ENCODE peak calls at places on chromosomes 7 and 10, in seven cellular contexts. L is prostate gland; Z is RWPE1; W is AG04450; U is heart left ventricle; B is NCI-H524; E is effector memory CD4-positive, alpha-beta T cell. S is an unnamed sample.

GRCh38 chr10:67115972-67116371 is 190.1 kb downstream of the LRRTM3 start:
- DNase-seq in W (no peak), B (no peak), Z (peak; percentile 45), U (no peak), L (no peak), E (no peak), S (no peak)

GRCh38 chr7:105209433-105209832 is 179.3 kb downstream of the SRPK2 start:
- DNase-seq in B (no peak), U (no peak), W (no peak), Z (no peak), E (no peak), L (no peak), S (no peak)

GRCh38 chr10:18713077-18713476 is 53.8 kb downstream of the ARL5B start:
- DNase-seq in W (peak; percentile 60), U (no peak), E (no peak), B (no peak), Z (peak; percentile 74), L (no peak), S (no peak)

GRCh38 chr7:116582806-116583444 is 58.1 kb downstream of the CAV1 start:
- DNase-seq in Z (no peak), L (no peak), U (peak; percentile 64), E (no peak), B (no peak), W (no peak), S (no peak)

GRCh38 chr7:22418251-22419046 is 61.5 kb upstream of the RAPGEF5 start:
- DNase-seq in U (no peak), W (no peak), L (no peak), B (peak; percentile 43), Z (no peak), E (no peak), S (no peak)

GRCh38 chr7:159107052-159107892 is 37.4 kb downstream of the VIPR2 start:
- DNase-seq in B (peak; percentile 22), E (no peak), U (peak; percentile 28), L (no peak), Z (no peak), W (no peak), S (no peak)

GRCh38 chr7:137975223-137975622 is 26.7 kb downstream of the CREB3L2 start:
- DNase-seq in L (no peak), B (no peak), E (no peak), W (no peak), Z (no peak), U (peak; percentile 57), S (no peak)

GRCh38 chr10:63977329-63977923 is 456.2 kb downstream of the REEP3 start:
- DNase-seq in B (peak; percentile 42), L (no peak), E (no peak), W (no peak), Z (peak; percentile 31), U (no peak), S (no peak)

GRCh38 chr7:149772821-149773425 is 465 bp downstream of the ZNF467 start:
- DNase-seq in U (no peak), B (no peak), L (no peak), E (no peak), W (no peak), Z (no peak), S (peak; percentile 22)

GRCh38 chr10:2611603-2612002 is 455.7 kb upstream of the PFKP start:
- DNase-seq in U (no peak), B (no peak), W (no peak), E (no peak), L (no peak), Z (no peak), S (no peak)

GRCh38 chr10:76936182-76936581 is 701.4 kb downstream of the KCNMA1 start:
- DNase-seq in W (no peak), L (no peak), Z (no peak), B (no peak), E (no peak), U (no peak), S (no peak)

GRCh38 chr10:69014171-69014570 is 25.6 kb downstream of the KIFBP start:
- DNase-seq in L (no peak), B (no peak), Z (no peak), U (no peak), E (no peak), W (no peak), S (no peak)

GRCh38 chr7:96952974-96953391 is 52.4 kb upstream of the DLX6 start:
- DNase-seq in W (no peak), U (no peak), L (no peak), E (no peak), Z (peak; percentile 23), B (no peak), S (no peak)

GRCh38 chr10:72353963-72354355 is 760 bp downstream of the DNAJB12 start:
- DNase-seq in B (peak; percentile 25), U (no peak), E (no peak), L (no peak), Z (no peak), W (no peak), S (no peak)

GRCh38 chr10:100109670-100110069 is 28.0 kb upstream of the CPN1 start:
- DNase-seq in B (peak; percentile 62), Z (no peak), W (no peak), E (no peak), U (no peak), L (no peak), S (no peak)

GRCh38 chr10:71486465-71487114 is 89.9 kb downstream of the CDH23 start:
- DNase-seq in U (peak; percentile 57), W (no peak), B (peak; percentile 54), L (peak; percentile 61), Z (no peak), E (no peak), S (peak; percentile 6)

GRCh38 chr7:155456772-155457543 is 971 bp upstream of the EN2 start:
- DNase-seq in W (no peak), U (peak; percentile 60), L (peak; percentile 19), E (no peak), B (peak; percentile 58), Z (peak; percentile 59), S (no peak)

GRCh38 chr10:83925133-83925532 is 214.2 kb upstream of the GHITM start:
- DNase-seq in W (no peak), E (no peak), L (no peak), Z (no peak), B (no peak), U (no peak), S (no peak)

GRCh38 chr10:107163904-107164861 is at the start of gene SORCS1:
- DNase-seq in E (no peak), L (no peak), W (no peak), U (peak; percentile 27), Z (no peak), B (no peak), S (no peak)

GRCh38 chr7:134686782-134687181 is 40.1 kb downstream of the BPGM start:
- DNase-seq in B (peak; percentile 31), W (no peak), L (no peak), Z (no peak), E (no peak), U (no peak), S (no peak)

GRCh38 chr10:128854965-128855364 is 612.1 kb upstream of the MGMT start:
- DNase-seq in E (no peak), B (no peak), W (no peak), Z (no peak), U (peak; percentile 91), L (peak; percentile 91), S (no peak)

GRCh38 chr7:90763108-90763507 is 167.0 kb downstream of the CDK14 start:
- DNase-seq in L (no peak), Z (no peak), W (no peak), B (no peak), E (no peak), U (no peak), S (no peak)

GRCh38 chr7:54728411-54728810 is 30.6 kb downstream of the SEC61G start:
- DNase-seq in W (no peak), E (no peak), L (no peak), Z (no peak), B (no peak), U (no peak), S (no peak)

GRCh38 chr10:14074062-14074884 is 256.5 kb downstream of the FRMD4A start:
- DNase-seq in W (peak; percentile 100), L (peak; percentile 89), E (no peak), Z (peak; percentile 94), U (peak; percentile 92), B (peak; percentile 75), S (no peak)

GRCh38 chr7:100088621-100089457 is at the start of gene COPS6:
- DNase-seq in W (no peak), E (peak; percentile 78), L (peak; percentile 72), Z (peak; percentile 59), U (peak; percentile 88), B (peak; percentile 60), S (peak; percentile 92)

GRCh38 chr7:147569514-147569913 is 1021.1 kb upstream of the C7orf33 start:
- DNase-seq in E (no peak), W (no peak), Z (no peak), L (no peak), B (no peak), U (no peak), S (no peak)

S was measured in T-helper 9 cell.